ENCODE peak calls at places on chromosomes 3 and 15, in four cellular contexts. R is brain microvascular endothelial cell, J is DMS79 treated with DMSO at 0.1 percent for 48 hours, M is GM23338. K is an unnamed sample.

GRCh38 chr15:81877533-81878227 is 168.1 kb downstream of the MEX3B start:
- DNase-seq in R (no peak), J (peak; percentile 30), M (peak; percentile 13), K (no peak)

GRCh38 chr3:114686624-114687023 is 392.8 kb downstream of the TIGIT start:
- DNase-seq in R (no peak), J (no peak), M (no peak), K (no peak)

GRCh38 chr3:184982058-184982457 is 170.1 kb downstream of the VPS8 start:
- DNase-seq in R (no peak), J (no peak), M (no peak), K (peak; percentile 5)

GRCh38 chr3:176219970-176220369 is 977.3 kb downstream of the TBL1XR1 start:
- DNase-seq in R (no peak), J (no peak), M (peak; percentile 79), K (no peak)

GRCh38 chr3:134086616-134087015 is 56.9 kb upstream of the SLCO2A1 start:
- DNase-seq in R (no peak), J (no peak), M (no peak), K (no peak)

GRCh38 chr3:53169045-53169831 is 8.2 kb downstream of the PRKCD start:
- DNase-seq in R (no peak), J (peak; percentile 54), M (peak; percentile 55), K (peak; percentile 88)

GRCh38 chr15:68211656-68212320 is 6.7 kb upstream of the CALML4 start:
- DNase-seq in R (no peak), J (no peak), M (no peak), K (no peak)

GRCh38 chr3:15795563-15796308 is 2.0 kb downstream of the ANKRD28 start:
- DNase-seq in R (peak; percentile 47), J (no peak), M (no peak), K (no peak)

GRCh38 chr3:37810788-37811187 is 50.9 kb upstream of the CTDSPL start:
- DNase-seq in R (no peak), J (no peak), M (no peak), K (peak; percentile 33)

GRCh38 chr3:72582211-72582878 is 265.9 kb downstream of the SHQ1 start:
- DNase-seq in R (no peak), J (no peak), M (peak; percentile 86), K (peak; percentile 71)

GRCh38 chr3:123687286-123687685 is 102.4 kb upstream of the HACD2 start:
- DNase-seq in R (no peak), J (no peak), M (no peak), K (no peak)

GRCh38 chr3:184129012-184129411 is 6.1 kb upstream of the EIF2B5 start:
- DNase-seq in R (peak; percentile 54), J (no peak), M (peak; percentile 74), K (peak; percentile 38)

GRCh38 chr3:125437631-125438435 is 62.7 kb upstream of the ZNF148 start:
- DNase-seq in R (peak; percentile 47), J (no peak), M (peak; percentile 71), K (peak; percentile 56)

GRCh38 chr3:145900056-145900829 is 260.7 kb downstream of the PLOD2 start:
- DNase-seq in R (no peak), J (no peak), M (no peak), K (no peak)

GRCh38 chr3:14452676-14453367 is 50.4 kb downstream of the SLC6A6 start:
- DNase-seq in R (peak; percentile 94), J (peak; percentile 76), M (no peak), K (peak; percentile 80)

GRCh38 chr3:47612178-47612577 is 33.5 kb upstream of the CSPG5 start:
- DNase-seq in R (peak; percentile 68), J (no peak), M (no peak), K (no peak)

GRCh38 chr3:89038864-89039263 is 68.6 kb upstream of the EPHA3 start:
- DNase-seq in R (no peak), J (no peak), M (no peak), K (no peak)

GRCh38 chr3:4821331-4821730 is 157.9 kb upstream of the BHLHE40 start:
- DNase-seq in R (no peak), J (no peak), M (no peak), K (peak; percentile 79)

GRCh38 chr15:69861331-69862171 is 236.2 kb downstream of the TLE3 start:
- DNase-seq in R (peak; percentile 51), J (no peak), M (no peak), K (no peak)

GRCh38 chr3:112086857-112087524 is 802 bp downstream of the C3orf52 start:
- DNase-seq in R (no peak), J (no peak), M (peak; percentile 19), K (peak; percentile 52)

GRCh38 chr3:184155644-184156521 is 706 bp downstream of the DVL3 start:
- DNase-seq in R (no peak), J (no peak), M (peak; percentile 61), K (peak; percentile 49)

GRCh38 chr3:60301142-60301541 is 950.1 kb downstream of the FHIT start:
- DNase-seq in R (peak; percentile 26), J (no peak), M (no peak), K (no peak)

GRCh38 chr15:52558196-52558595 is 10.6 kb downstream of the ARPP19 start:
- DNase-seq in R (peak; percentile 85), J (no peak), M (no peak), K (no peak)

GRCh38 chr15:77748078-77749064 is 115.7 kb upstream of the LINGO1 start:
- DNase-seq in R (no peak), J (no peak), M (peak; percentile 33), K (no peak)

GRCh38 chr15:49430046-49430445 is 7.0 kb downstream of the FGF7 start:
- DNase-seq in R (no peak), J (no peak), M (no peak), K (no peak)

GRCh38 chr3:42539871-42540714 is 37.6 kb downstream of the VIPR1 start:
- DNase-seq in R (no peak), J (no peak), M (peak; percentile 94), K (peak; percentile 75)

GRCh38 chr15:77836116-77836798 is 203.5 kb upstream of the LINGO1 start:
- DNase-seq in R (peak; percentile 17), J (no peak), M (peak; percentile 64), K (peak; percentile 83)